ENCODE peak calls at places on chromosome 15, in seven cellular contexts. X is HS-27A, T is DMS79, N is BE2C, E is activated gamma-delta T cell treated with Interleukin-2 at 50 U/mL for 16 hours, U is NCI-H345, L is progenitor cell of endocrine pancreas. M is an unnamed sample.

GRCh38 chr15:25106209-25106608 is 151.4 kb downstream of the SNRPN start:
- DNase-seq in X (no peak), T (no peak), N (no peak), E (no peak), U (no peak), L (no peak), M (no peak)

GRCh38 chr15:69713726-69714559 is 261.3 kb downstream of the RPLP1 start:
- DNase-seq in X (no peak), T (no peak), N (no peak), E (peak; percentile 77), U (no peak), L (no peak), M (no peak)

GRCh38 chr15:45198337-45199135 is 10.8 kb upstream of the SHF start:
- DNase-seq in X (peak; percentile 94), T (peak; percentile 63), N (peak; percentile 88), E (peak; percentile 92), U (peak; percentile 87), L (peak; percentile 91), M (peak; percentile 71)

GRCh38 chr15:56617628-56618027 is 115.7 kb downstream of the ZNF280D start:
- DNase-seq in X (no peak), T (no peak), N (no peak), E (no peak), U (no peak), L (no peak), M (no peak)

GRCh38 chr15:54481819-54482218 is 503.6 kb downstream of the UNC13C start:
- DNase-seq in X (no peak), T (no peak), N (no peak), E (no peak), U (no peak), L (no peak), M (no peak)

GRCh38 chr15:77620297-77620696 is 12.4 kb downstream of the LINGO1 start:
- DNase-seq in X (no peak), T (no peak), N (no peak), E (no peak), U (no peak), L (no peak), M (peak; percentile 10)

GRCh38 chr15:69538381-69538780 is 85.8 kb downstream of the RPLP1 start:
- DNase-seq in X (no peak), T (no peak), N (peak; percentile 44), E (no peak), U (no peak), L (no peak), M (no peak)

GRCh38 chr15:65208656-65209055 is 2.6 kb downstream of the CILP start:
- DNase-seq in X (no peak), T (no peak), N (no peak), E (no peak), U (no peak), L (no peak), M (no peak)

GRCh38 chr15:99423186-99424130 is 142.3 kb upstream of the MEF2A start:
- DNase-seq in X (no peak), T (no peak), N (no peak), E (no peak), U (no peak), L (no peak), M (no peak)

GRCh38 chr15:67033521-67033920 is 31.9 kb upstream of the SMAD3 start:
- DNase-seq in X (no peak), T (no peak), N (peak; percentile 20), E (peak; percentile 10), U (no peak), L (no peak), M (peak; percentile 56)

GRCh38 chr15:48718646-48719045 is 73.1 kb upstream of the FBN1 start:
- DNase-seq in X (no peak), T (no peak), N (no peak), E (no peak), U (no peak), L (no peak), M (no peak)

GRCh38 chr15:60407406-60407805 is 9.6 kb upstream of the ANXA2 start:
- DNase-seq in X (peak; percentile 94), T (no peak), N (no peak), E (no peak), U (no peak), L (no peak), M (no peak)

GRCh38 chr15:40232625-40233070 is 6.2 kb upstream of the PAK6 start:
- DNase-seq in X (no peak), T (no peak), N (no peak), E (no peak), U (no peak), L (no peak), M (no peak)

GRCh38 chr15:90561344-90562244 is 31.9 kb downstream of the CRTC3 start:
- DNase-seq in X (no peak), T (no peak), N (no peak), E (no peak), U (no peak), L (no peak), M (no peak)

GRCh38 chr15:58057559-58057958 is 8.0 kb downstream of the ALDH1A2 start:
- DNase-seq in X (no peak), T (no peak), N (no peak), E (no peak), U (no peak), L (no peak), M (no peak)

GRCh38 chr15:85892232-85892631 is 97.5 kb upstream of the KLHL25 start:
- DNase-seq in X (no peak), T (no peak), N (no peak), E (no peak), U (no peak), L (no peak), M (no peak)

GRCh38 chr15:99117111-99117510 is 12.2 kb downstream of the SYNM start:
- DNase-seq in X (no peak), T (no peak), N (no peak), E (no peak), U (no peak), L (no peak), M (no peak)

GRCh38 chr15:83858820-83859505 is 205.0 kb downstream of the ADAMTSL3 start:
- DNase-seq in X (no peak), T (no peak), N (no peak), E (no peak), U (no peak), L (no peak), M (no peak)

GRCh38 chr15:49863431-49864205 is 242.8 kb downstream of the DTWD1 start:
- DNase-seq in X (no peak), T (no peak), N (no peak), E (no peak), U (no peak), L (no peak), M (no peak)

GRCh38 chr15:61383421-61383820 is 154.3 kb upstream of the RORA start:
- DNase-seq in X (peak; percentile 11), T (no peak), N (no peak), E (no peak), U (no peak), L (no peak), M (no peak)

GRCh38 chr15:78715930-78716329 is 74.9 kb upstream of the CHRNB4 start:
- DNase-seq in X (peak; percentile 74), T (no peak), N (no peak), E (no peak), U (no peak), L (no peak), M (no peak)

GRCh38 chr15:50685191-50685975 is 1.2 kb downstream of the TRPM7 start:
- DNase-seq in X (no peak), T (no peak), N (peak; percentile 14), E (no peak), U (no peak), L (no peak), M (no peak)

GRCh38 chr15:90189781-90190467 is 11.2 kb upstream of the SEMA4B start:
- DNase-seq in X (no peak), T (no peak), N (no peak), E (no peak), U (no peak), L (no peak), M (no peak)

GRCh38 chr15:28894631-28895030 is 8.9 kb downstream of the APBA2 start:
- DNase-seq in X (no peak), T (no peak), N (no peak), E (no peak), U (no peak), L (no peak), M (no peak)

GRCh38 chr15:73010154-73011152 is 41.8 kb upstream of the NEO1 start:
- DNase-seq in X (no peak), T (no peak), N (no peak), E (no peak), U (no peak), L (no peak), M (no peak)

GRCh38 chr15:73051402-73051810 is 857 bp upstream of the NEO1 start:
- DNase-seq in X (no peak), T (no peak), N (no peak), E (no peak), U (no peak), L (no peak), M (no peak)

GRCh38 chr15:31597466-31597865 is 270.8 kb downstream of the KLF13 start:
- DNase-seq in X (no peak), T (no peak), N (no peak), E (no peak), U (no peak), L (no peak), M (no peak)

GRCh38 chr15:69413822-69414701 is at the start of gene KIF23:
- DNase-seq in X (peak; percentile 90), T (peak; percentile 82), N (peak; percentile 94), E (peak; percentile 92), U (peak; percentile 88), L (peak; percentile 86), M (peak; percentile 85)

GRCh38 chr15:89498574-89498906 is 2.2 kb upstream of the RHCG start:
- DNase-seq in X (no peak), T (no peak), N (no peak), E (no peak), U (no peak), L (no peak), M (no peak)

GRCh38 chr15:40985541-40986330 is 32.5 kb downstream of the CHAC1 start:
- DNase-seq in X (no peak), T (no peak), N (no peak), E (no peak), U (no peak), L (no peak), M (no peak)

GRCh38 chr15:36596915-36597314 is 17.5 kb downstream of the CDIN1 start:
- DNase-seq in X (no peak), T (no peak), N (no peak), E (no peak), U (no peak), L (no peak), M (no peak)

GRCh38 chr15:58748787-58749531 is 548 bp downstream of the ADAM10 start:
- DNase-seq in X (no peak), T (no peak), N (peak; percentile 62), E (peak; percentile 38), U (peak; percentile 29), L (peak; percentile 54), M (peak; percentile 37)

GRCh38 chr15:43118276-43118675 is 12.4 kb upstream of the UBR1 start:
- DNase-seq in X (no peak), T (no peak), N (no peak), E (no peak), U (no peak), L (no peak), M (no peak)

GRCh38 chr15:62254137-62254934 is 89.3 kb upstream of the C2CD4B start:
- DNase-seq in X (peak; percentile 33), T (no peak), N (peak; percentile 90), E (peak; percentile 47), U (peak; percentile 61), L (peak; percentile 78), M (no peak)

GRCh38 chr15:58038426-58039106 is 26.9 kb downstream of the ALDH1A2 start:
- DNase-seq in X (peak; percentile 45), T (peak; percentile 63), N (no peak), E (no peak), U (peak; percentile 80), L (no peak), M (no peak)

GRCh38 chr15:40282144-40282869 is 557 bp downstream of the ANKRD63 start:
- DNase-seq in X (no peak), T (no peak), N (peak; percentile 62), E (peak; percentile 46), U (no peak), L (peak; percentile 62), M (peak; percentile 61)

GRCh38 chr15:39502048-39502447 is 78.8 kb upstream of the THBS1 start:
- DNase-seq in X (no peak), T (no peak), N (no peak), E (no peak), U (no peak), L (no peak), M (no peak)